ENCODE peak calls at places on chromosomes 16 and 17, in five cellular contexts. H, I, G, X and P are unnamed samples.

GRCh38 chr17:75013077-75013391 is 564 bp downstream of the MRPL58 start:
- DNase-seq in H (no peak), I (no peak), G (no peak), X (no peak), P (no peak)

GRCh38 chr16:87824991-87825841 is 44.1 kb downstream of the SLC7A5 start:
- DNase-seq in H (no peak), I (no peak), G (no peak), X (no peak), P (no peak)

GRCh38 chr16:5560084-5560483 is 462.5 kb upstream of the EEF2KMT start:
- DNase-seq in H (no peak), I (no peak), G (no peak), X (no peak), P (no peak)

GRCh38 chr17:72635034-72635654 is 457.3 kb downstream of the SLC39A11 start:
- DNase-seq in H (no peak), I (no peak), G (peak), X (no peak), P (no peak)

GRCh38 chr17:57995076-57995956 is 7.3 kb upstream of the VEZF1 start:
- DNase-seq in H (peak), I (peak), G (peak), X (peak), P (peak)

GRCh38 chr16:86990451-86990850 is 326.7 kb downstream of the C16orf95 start:
- DNase-seq in H (no peak), I (no peak), G (no peak), X (no peak), P (no peak)

GRCh38 chr17:77821114-77821513 is 137.4 kb upstream of the TNRC6C start:
- DNase-seq in H (no peak), I (no peak), G (no peak), X (no peak), P (no peak)

GRCh38 chr17:65592131-65592965 is 30.9 kb upstream of the AXIN2 start:
- DNase-seq in H (no peak), I (peak), G (no peak), X (no peak), P (no peak)

GRCh38 chr17:77461277-77462057 is 320.7 kb downstream of the SEC14L1 start:
- DNase-seq in H (no peak), I (no peak), G (no peak), X (no peak), P (no peak)

GRCh38 chr16:81214745-81215166 is 23.7 kb upstream of the BCO1 start:
- DNase-seq in H (no peak), I (no peak), G (no peak), X (no peak), P (no peak)

GRCh38 chr16:50945136-50945535 is 203.2 kb downstream of the CYLD start:
- DNase-seq in H (no peak), I (no peak), G (no peak), X (no peak), P (no peak)

GRCh38 chr17:21371511-21372081 is 4.6 kb upstream of the KCNJ12 start:
- DNase-seq in H (no peak), I (no peak), G (no peak), X (no peak), P (no peak)

GRCh38 chr16:28491080-28491969 is 549 bp downstream of the CLN3 start:
- DNase-seq in H (peak), I (peak), G (no peak), X (peak), P (no peak)

GRCh38 chr16:1871974-1872635 is at the start of gene MEIOB:
- DNase-seq in H (peak), I (peak), G (no peak), X (peak), P (no peak)

GRCh38 chr17:45171338-45172231 is 9.9 kb downstream of the HEXIM2 start:
- DNase-seq in H (no peak), I (peak), G (no peak), X (no peak), P (no peak)

GRCh38 chr17:28982191-28982793 is 23.5 kb downstream of the SEZ6 start:
- DNase-seq in H (no peak), I (no peak), G (no peak), X (peak), P (no peak)